ENCODE peak calls at places on chromosomes 3 and 15, in four cellular contexts. D is ovary; N is CD8-positive, alpha-beta T cell; X is tibial nerve. J is an unnamed sample.

GRCh38 chr3:173993299-173993698 is 595.8 kb downstream of the NLGN1 start:
- DNase-seq in D (no peak), N (no peak), X (no peak), J (no peak)

GRCh38 chr15:26166429-26166828 is 303.3 kb upstream of the ATP10A start:
- DNase-seq in D (no peak), N (no peak), X (no peak), J (no peak)

GRCh38 chr3:46947981-46948791 is 28.4 kb downstream of the CCDC12 start:
- DNase-seq in D (no peak), N (peak), X (no peak), J (no peak)

GRCh38 chr3:191139771-191140170 is 59.3 kb upstream of the OSTN start:
- DNase-seq in D (no peak), N (no peak), X (no peak), J (no peak)

GRCh38 chr3:31079691-31080090 is 185.2 kb upstream of the GADL1 start:
- DNase-seq in D (no peak), N (no peak), X (no peak), J (no peak)

GRCh38 chr3:123834631-123835030 is 49.5 kb downstream of the MYLK start:
- DNase-seq in D (no peak), N (no peak), X (no peak), J (no peak)

GRCh38 chr15:65595960-65596359 is 15.0 kb downstream of the INTS14 start:
- DNase-seq in D (no peak), N (peak), X (no peak), J (no peak)

GRCh38 chr15:59798605-59798917 is 109.4 kb upstream of the BNIP2 start:
- DNase-seq in D (no peak), N (no peak), X (no peak), J (no peak)

GRCh38 chr3:76673171-76673570 is 366.7 kb upstream of the ROBO2 start:
- DNase-seq in D (no peak), N (no peak), X (no peak), J (no peak)

GRCh38 chr3:194792368-194792767 is 106.7 kb downstream of the FAM43A start:
- DNase-seq in D (no peak), N (no peak), X (no peak), J (no peak)

GRCh38 chr3:8561365-8561764 is 59.7 kb downstream of the LMCD1 start:
- DNase-seq in D (peak), N (no peak), X (no peak), J (no peak)

GRCh38 chr3:146577662-146578061 is 27.5 kb downstream of the PLSCR5 start:
- DNase-seq in D (peak), N (peak), X (no peak), J (no peak)

GRCh38 chr3:157499342-157499963 is 3.8 kb downstream of the VEPH1 start:
- DNase-seq in D (no peak), N (no peak), X (no peak), J (no peak)

GRCh38 chr3:27556854-27557253 is 72.7 kb upstream of the SLC4A7 start:
- DNase-seq in D (no peak), N (no peak), X (no peak), J (no peak)

GRCh38 chr3:134650431-134651346 is at the start of gene KY:
- DNase-seq in D (no peak), N (no peak), X (no peak), J (peak)

GRCh38 chr15:36982441-36982840 is 117.9 kb downstream of the MEIS2 start:
- DNase-seq in D (no peak), N (no peak), X (no peak), J (no peak)

GRCh38 chr3:156474560-156475389 is 80.1 kb downstream of the SSR3 start:
- DNase-seq in D (no peak), N (no peak), X (no peak), J (no peak)

GRCh38 chr3:194768586-194768985 is 82.9 kb downstream of the FAM43A start:
- DNase-seq in D (no peak), N (no peak), X (no peak), J (no peak)

GRCh38 chr15:45162771-45163507 is 24.8 kb downstream of the SHF start:
- DNase-seq in D (peak), N (peak), X (peak), J (peak)

GRCh38 chr3:105647047-105647446 is 221.8 kb downstream of the CBLB start:
- DNase-seq in D (no peak), N (no peak), X (no peak), J (no peak)

GRCh38 chr3:85726241-85726640 is 767.5 kb downstream of the CADM2 start:
- DNase-seq in D (no peak), N (no peak), X (no peak), J (no peak)

GRCh38 chr15:86077070-86077469 is 2.6 kb upstream of the AGBL1 start:
- DNase-seq in D (no peak), N (no peak), X (no peak), J (no peak)

GRCh38 chr3:139937674-139938279 is 2.8 kb downstream of the CLSTN2 start:
- DNase-seq in D (peak), N (no peak), X (peak), J (peak)

GRCh38 chr3:140268610-140269009 is 333.6 kb downstream of the CLSTN2 start:
- DNase-seq in D (no peak), N (no peak), X (no peak), J (no peak)

GRCh38 chr15:58297639-58298038 is 134.2 kb upstream of the LIPC start:
- DNase-seq in D (no peak), N (no peak), X (no peak), J (no peak)

GRCh38 chr3:135531996-135532395 is 433.5 kb upstream of the PPP2R3A start:
- DNase-seq in D (no peak), N (no peak), X (no peak), J (no peak)

GRCh38 chr3:65830948-65831732 is 207.6 kb downstream of the MAGI1 start:
- DNase-seq in D (no peak), N (no peak), X (no peak), J (no peak)

GRCh38 chr3:100120022-100120421 is 5.7 kb upstream of the FILIP1L start:
- DNase-seq in D (no peak), N (no peak), X (no peak), J (no peak)

GRCh38 chr3:12633108-12633507 is 30.8 kb downstream of the RAF1 start:
- DNase-seq in D (no peak), N (no peak), X (no peak), J (no peak)

GRCh38 chr3:100825574-100825973 is 116.3 kb downstream of the TFG start:
- DNase-seq in D (no peak), N (no peak), X (no peak), J (no peak)

GRCh38 chr3:195451373-195452000 is 8.7 kb upstream of the ACAP2 start:
- DNase-seq in D (no peak), N (no peak), X (no peak), J (no peak)

GRCh38 chr15:64161688-64162477 is 939 bp downstream of the PPIB start:
- DNase-seq in D (no peak), N (no peak), X (no peak), J (no peak)

GRCh38 chr15:37616215-37616614 is 318.2 kb upstream of the TMCO5A start:
- DNase-seq in D (no peak), N (no peak), X (no peak), J (no peak)

GRCh38 chr15:43748376-43748775 is 2.1 kb downstream of the PDIA3 start:
- DNase-seq in D (no peak), N (no peak), X (no peak), J (no peak)

GRCh38 chr3:48397767-48398681 is 26.0 kb downstream of the FBXW12 start:
- DNase-seq in D (peak), N (no peak), X (no peak), J (peak)

GRCh38 chr3:177284383-177284881 is 87.2 kb upstream of the TBL1XR1 start:
- DNase-seq in D (peak), N (peak), X (no peak), J (peak)

GRCh38 chr15:38414351-38414750 is 39.6 kb upstream of the FAM98B start:
- DNase-seq in D (peak), N (no peak), X (no peak), J (peak)

GRCh38 chr15:75063338-75063737 is 39.9 kb downstream of the PPCDC start:
- DNase-seq in D (no peak), N (no peak), X (no peak), J (no peak)

GRCh38 chr3:57555738-57556458 is at the start of gene PDE12:
- DNase-seq in D (peak), N (peak), X (peak), J (peak)
- TF ChIP-seq CTCF in D (no peak), N (no peak), X (peak), J (no peak)

GRCh38 chr3:126207166-126207565 is 26.8 kb upstream of the ALDH1L1 start:
- DNase-seq in D (no peak), N (no peak), X (no peak), J (no peak)

GRCh38 chr3:126205717-126206655 is 25.6 kb upstream of the ALDH1L1 start:
- DNase-seq in D (peak), N (no peak), X (no peak), J (no peak)

GRCh38 chr3:126209741-126210140 is 29.4 kb upstream of the ALDH1L1 start:
- DNase-seq in D (no peak), N (no peak), X (no peak), J (no peak)

GRCh38 chr3:126208182-126208581 is 27.8 kb upstream of the ALDH1L1 start:
- DNase-seq in D (no peak), N (no peak), X (no peak), J (no peak)

GRCh38 chr3:126208618-126209256 is 28.4 kb upstream of the ALDH1L1 start:
- DNase-seq in D (peak), N (no peak), X (peak), J (peak)
- H3K27ac ChIP-seq in D (no peak), N (no peak), X (no peak), J (no peak)

GRCh38 chr3:170055209-170055608 is 17.4 kb downstream of the GPR160 start:
- DNase-seq in D (no peak), N (no peak), X (no peak), J (no peak)
- H3K4me3 ChIP-seq in D (no peak), N (no peak), X (no peak), J (no peak)

DNA sequence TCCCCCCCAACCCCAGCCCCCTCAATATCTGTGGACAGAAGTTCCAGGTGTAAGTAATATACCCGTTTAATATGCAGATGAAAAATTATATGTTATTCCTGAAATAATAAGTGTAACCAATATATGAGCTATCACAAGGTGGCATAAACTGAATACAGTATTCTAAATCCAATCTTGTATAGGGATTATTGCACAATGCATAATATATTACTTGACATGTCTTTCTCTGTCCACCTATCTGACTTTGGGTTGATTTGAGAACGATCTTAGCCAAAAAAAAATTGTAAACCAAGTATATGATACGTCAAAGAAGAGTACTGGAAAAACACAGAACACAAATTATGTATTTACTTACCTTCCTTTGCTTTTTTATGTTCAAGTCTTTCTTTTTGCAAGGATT is 47.8 kb downstream of the GOLIM4 start:
- DNase-seq in D (no peak), N (no peak), X (no peak), J (no peak)
- TF ChIP-seq CTCF in D (no peak), N (no peak), X (no peak), J (no peak)

J was measured in uterus.